ENCODE peak calls at places on chromosomes 7 and 10, in four cellular contexts. I is endothelial cell; T is stimulated activated CD4-positive, alpha-beta T cell treated with anti-CD3 and anti-CD28 coated beads, Interleukin-2, amount 100 ng/mL, for 24 hours; N is SK-MEL-5. Y is an unnamed sample.

GRCh38 chr7:27102578-27103442 is at the start of gene HOXA2:
- DNase-seq in T (no peak), N (no peak), I (no peak), Y (no peak)

GRCh38 chr7:142506601-142507000 is 242.7 kb upstream of the PRSS1 start:
- DNase-seq in N (no peak), T (no peak), I (no peak), Y (no peak)

GRCh38 chr10:93175490-93175889 is 101.8 kb downstream of the CYP26A1 start:
- DNase-seq in N (no peak), T (no peak), I (no peak), Y (no peak)

GRCh38 chr10:8053446-8054242 is 844 bp upstream of the GATA3 start:
- DNase-seq in I (peak; percentile 97), T (peak; percentile 99), N (peak; percentile 78), Y (peak; percentile 80)

GRCh38 chr7:94178247-94178646 is 174.1 kb upstream of the BET1 start:
- DNase-seq in I (no peak), N (no peak), T (peak; percentile 0), Y (no peak)

GRCh38 chr10:31929986-31930675 is 1.5 kb upstream of the ARHGAP12 start:
- DNase-seq in N (peak; percentile 20), T (peak; percentile 4), I (no peak), Y (no peak)

GRCh38 chr7:64619705-64620104 is 46.2 kb upstream of the ZNF107 start:
- DNase-seq in I (no peak), N (no peak), T (no peak), Y (no peak)

GRCh38 chr10:75202321-75203096 is 8.1 kb upstream of the VDAC2 start:
- DNase-seq in I (no peak), T (no peak), N (no peak), Y (no peak)

GRCh38 chr10:96397902-96398301 is 39.1 kb upstream of the OPALIN start:
- DNase-seq in I (no peak), T (no peak), N (no peak), Y (no peak)

GRCh38 chr10:58027431-58027830 is 240.3 kb downstream of the IPMK start:
- DNase-seq in T (no peak), I (no peak), N (no peak), Y (no peak)

GRCh38 chr7:16007911-16008310 is 321.4 kb upstream of the MEOX2 start:
- DNase-seq in N (no peak), I (no peak), T (no peak), Y (no peak)

GRCh38 chr7:133830081-133830480 is 297.1 kb upstream of the LRGUK start:
- DNase-seq in N (no peak), T (no peak), I (no peak), Y (no peak)

GRCh38 chr7:155832581-155832981 is 20.3 kb upstream of the SHH start:
- DNase-seq in N (no peak), T (no peak), I (no peak), Y (no peak)

GRCh38 chr10:58950618-58951017 is 225.8 kb upstream of the PHYHIPL start:
- DNase-seq in N (no peak), I (no peak), T (no peak), Y (no peak)

GRCh38 chr7:22176791-22177412 is 180.1 kb downstream of the RAPGEF5 start:
- DNase-seq in I (no peak), T (no peak), N (no peak), Y (no peak)

GRCh38 chr10:95241533-95241932 is 47.5 kb downstream of the ACSM6 start:
- DNase-seq in I (no peak), T (no peak), N (no peak), Y (no peak)

GRCh38 chr10:63227207-63227895 is 94.2 kb downstream of the NRBF2 start:
- DNase-seq in N (no peak), T (no peak), I (no peak), Y (no peak)

GRCh38 chr10:104732222-104732621 is 91.1 kb downstream of the SORCS3 start:
- DNase-seq in N (no peak), I (no peak), T (no peak), Y (no peak)

GRCh38 chr7:93062599-93062998 is 55.2 kb downstream of the SAMD9 start:
- DNase-seq in T (no peak), N (no peak), I (no peak), Y (no peak)

GRCh38 chr7:155816996-155817395 is 4.7 kb upstream of the SHH start:
- DNase-seq in N (no peak), T (no peak), I (no peak), Y (no peak)

GRCh38 chr7:67692425-67692824 is 695.8 kb downstream of the TYW1 start:
- DNase-seq in I (no peak), N (no peak), T (no peak), Y (no peak)

GRCh38 chr10:69065406-69066361 is 22.2 kb upstream of the SRGN start:
- DNase-seq in T (peak; percentile 72), I (no peak), N (no peak), Y (peak; percentile 6)

GRCh38 chr10:71351628-71352319 is 32.7 kb downstream of the SLC29A3 start:
- DNase-seq in N (no peak), I (no peak), T (no peak), Y (no peak)

GRCh38 chr7:40918701-40919271 is 784.0 kb downstream of the SUGCT start:
- DNase-seq in T (no peak), N (no peak), I (no peak), Y (no peak)

Y was measured in COLO829.